ENCODE peak calls at places on chromosomes 1 and 21, in eight cellular contexts. M, E, N, K, T, F, B and D are unnamed samples.

GRCh38 chr1:203557390-203557789 is 63.4 kb downstream of the OPTC start:
- DNase-seq in M (peak), E (no peak), N (no peak), K (peak), T (peak), F (no peak), B (no peak), D (peak)

GRCh38 chr21:42658320-42659105 is 5.1 kb downstream of the PDE9A start:
- DNase-seq in M (no peak), E (peak), N (no peak), K (no peak), T (no peak), F (no peak), B (no peak), D (peak)

GRCh38 chr1:198304431-198304830 is 147.6 kb downstream of the NEK7 start:
- DNase-seq in M (no peak), E (no peak), N (no peak), K (no peak), T (no peak), F (no peak), B (no peak), D (no peak)

GRCh38 chr1:199054706-199055105 is 415.9 kb downstream of the PTPRC start:
- DNase-seq in M (no peak), E (no peak), N (no peak), K (no peak), T (no peak), F (no peak), B (no peak), D (no peak)

GRCh38 chr1:54335396-54336056 is 70.7 kb downstream of the SSBP3 start:
- DNase-seq in M (no peak), E (no peak), N (no peak), K (peak), T (peak), F (no peak), B (peak), D (no peak)

GRCh38 chr21:31416465-31416864 is 72.4 kb upstream of the TIAM1 start:
- DNase-seq in M (no peak), E (no peak), N (no peak), K (peak), T (peak), F (no peak), B (no peak), D (no peak)

GRCh38 chr1:230113605-230114241 is 46.7 kb downstream of the GALNT2 start:
- DNase-seq in M (no peak), E (no peak), N (no peak), K (peak), T (no peak), F (no peak), B (no peak), D (no peak)

GRCh38 chr21:24411429-24411828 is 1195.9 kb downstream of the MRPL39 start:
- DNase-seq in M (no peak), E (no peak), N (no peak), K (no peak), T (no peak), F (no peak), B (no peak), D (no peak)

GRCh38 chr1:118636004-118636403 is 352.1 kb downstream of the TBX15 start:
- DNase-seq in M (no peak), E (no peak), N (no peak), K (no peak), T (no peak), F (no peak), B (no peak), D (no peak)

GRCh38 chr1:62436039-62436465 is 797 bp upstream of the USP1 start:
- DNase-seq in M (no peak), E (no peak), N (peak), K (no peak), T (no peak), F (peak), B (peak), D (peak)

GRCh38 chr1:65512967-65513777 is 92.7 kb downstream of the LEPR start:
- DNase-seq in M (no peak), E (no peak), N (no peak), K (no peak), T (no peak), F (no peak), B (no peak), D (no peak)

GRCh38 chr1:36207339-36207738 is 16.9 kb upstream of the THRAP3 start:
- DNase-seq in M (peak), E (peak), N (no peak), K (peak), T (peak), F (peak), B (no peak), D (peak)

GRCh38 chr1:107683198-107683657 is 281.8 kb downstream of the VAV3 start:
- DNase-seq in M (no peak), E (no peak), N (no peak), K (no peak), T (peak), F (no peak), B (no peak), D (no peak)

GRCh38 chr1:89870998-89871397 is 50.2 kb downstream of the LRRC8D start:
- DNase-seq in M (no peak), E (no peak), N (no peak), K (no peak), T (no peak), F (no peak), B (no peak), D (no peak)

GRCh38 chr1:183881387-183882084 is 76.6 kb downstream of the RGL1 start:
- DNase-seq in M (peak), E (no peak), N (no peak), K (peak), T (peak), F (peak), B (no peak), D (peak)

GRCh38 chr1:216739771-216740170 is 16.5 kb upstream of the ESRRG start:
- DNase-seq in M (no peak), E (no peak), N (no peak), K (no peak), T (no peak), F (no peak), B (no peak), D (no peak)

GRCh38 chr1:27402349-27402754 is 9.9 kb downstream of the GPR3 start:
- DNase-seq in M (peak), E (no peak), N (no peak), K (no peak), T (peak), F (peak), B (peak), D (peak)

GRCh38 chr1:9145021-9145668 is 16.2 kb upstream of the GPR157 start:
- DNase-seq in M (no peak), E (no peak), N (no peak), K (peak), T (no peak), F (no peak), B (no peak), D (peak)

GRCh38 chr1:184861755-184862336 is 107.2 kb upstream of the EDEM3 start:
- DNase-seq in M (no peak), E (no peak), N (no peak), K (no peak), T (peak), F (no peak), B (no peak), D (no peak)

GRCh38 chr1:18927654-18928272 is 25.4 kb upstream of the ALDH4A1 start:
- DNase-seq in M (no peak), E (peak), N (no peak), K (no peak), T (no peak), F (no peak), B (peak), D (peak)

GRCh38 chr1:36222481-36223372 is 1.5 kb upstream of the THRAP3 start:
- DNase-seq in M (no peak), E (no peak), N (no peak), K (no peak), T (no peak), F (no peak), B (no peak), D (no peak)

GRCh38 chr1:17998889-17999288 is 108.7 kb upstream of the IGSF21 start:
- DNase-seq in M (no peak), E (no peak), N (no peak), K (no peak), T (no peak), F (no peak), B (peak), D (no peak)

GRCh38 chr21:37710555-37711293 is 205.5 kb downstream of the KCNJ6 start:
- DNase-seq in M (no peak), E (no peak), N (no peak), K (peak), T (no peak), F (no peak), B (no peak), D (no peak)

GRCh38 chr1:54805981-54806381 is 4.9 kb upstream of the TTC22 start:
- DNase-seq in M (no peak), E (no peak), N (no peak), K (no peak), T (no peak), F (no peak), B (no peak), D (no peak)

GRCh38 chr21:45309541-45310381 is 22.1 kb upstream of the POFUT2 start:
- DNase-seq in M (no peak), E (no peak), N (no peak), K (no peak), T (peak), F (peak), B (no peak), D (peak)

GRCh38 chr1:24875257-24875656 is 54.8 kb downstream of the RUNX3 start:
- DNase-seq in M (no peak), E (no peak), N (no peak), K (no peak), T (no peak), F (no peak), B (no peak), D (no peak)

GRCh38 chr1:245516178-245516829 is 361.5 kb downstream of the KIF26B start:
- DNase-seq in M (no peak), E (peak), N (no peak), K (no peak), T (no peak), F (no peak), B (peak), D (no peak)

GRCh38 chr1:18710002-18710401 is 79.4 kb downstream of the PAX7 start:
- DNase-seq in M (no peak), E (no peak), N (no peak), K (no peak), T (no peak), F (no peak), B (no peak), D (no peak)

GRCh38 chr1:198206292-198206691 is 49.5 kb downstream of the NEK7 start:
- DNase-seq in M (no peak), E (no peak), N (no peak), K (no peak), T (no peak), F (no peak), B (no peak), D (no peak)

GRCh38 chr21:40976198-40977114 is 129.5 kb upstream of the DSCAM start:
- DNase-seq in M (no peak), E (no peak), N (no peak), K (no peak), T (no peak), F (no peak), B (peak), D (no peak)

GRCh38 chr1:242243472-242243871 is 244.6 kb upstream of the MAP1LC3C start:
- DNase-seq in M (no peak), E (no peak), N (no peak), K (no peak), T (no peak), F (no peak), B (no peak), D (no peak)

GRCh38 chr1:244218220-244218619 is 167.1 kb downstream of the ZBTB18 start:
- DNase-seq in M (no peak), E (no peak), N (no peak), K (no peak), T (no peak), F (no peak), B (no peak), D (no peak)

GRCh38 chr1:64337476-64337875 is 132.5 kb upstream of the CACHD1 start:
- DNase-seq in M (no peak), E (no peak), N (no peak), K (no peak), T (no peak), F (no peak), B (no peak), D (no peak)

GRCh38 chr1:145849356-145850165 is 4.1 kb downstream of the NUDT17 start:
- DNase-seq in M (peak), E (no peak), N (no peak), K (peak), T (no peak), F (peak), B (no peak), D (peak)

DNA sequence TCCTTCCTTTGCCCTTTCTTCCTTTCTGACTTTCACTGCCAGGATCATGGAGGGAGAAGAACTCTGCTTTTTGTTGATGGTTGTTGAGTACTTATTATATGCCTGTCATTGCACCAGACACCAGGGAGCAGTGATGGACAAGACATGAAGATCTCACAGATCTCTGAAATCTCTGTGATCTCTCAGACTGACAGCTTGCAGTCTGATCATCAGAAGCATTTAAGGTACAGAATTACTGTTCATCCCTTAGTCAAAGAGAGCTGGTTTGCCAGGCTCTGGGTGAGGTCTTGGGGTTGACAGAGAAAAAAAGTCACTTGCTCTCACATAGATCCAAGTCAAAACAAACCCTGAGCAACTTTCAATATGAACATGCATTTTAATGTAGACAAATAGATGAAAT is 299.5 kb upstream of the FMN2 start:
- DNase-seq in M (no peak), E (no peak), N (no peak), K (no peak), T (no peak), F (no peak), B (no peak), D (no peak)
- TF ChIP-seq CTCF in M (no peak), E (no peak), N (no peak), K (no peak), T (no peak), F (no peak), B (no peak), D (no peak)

GRCh38 chr21:38795475-38795874 is 10.3 kb upstream of the ETS2 start:
- DNase-seq in M (no peak), E (no peak), N (no peak), K (no peak), T (no peak), F (no peak), B (no peak), D (peak)

GRCh38 chr21:38796426-38796825 is 9.3 kb upstream of the ETS2 start:
- DNase-seq in M (no peak), E (no peak), N (no peak), K (no peak), T (no peak), F (no peak), B (peak), D (peak)

GRCh38 chr21:38793060-38793459 is 12.7 kb upstream of the ETS2 start:
- DNase-seq in M (no peak), E (no peak), N (no peak), K (no peak), T (no peak), F (no peak), B (no peak), D (no peak)

GRCh38 chr21:38793926-38794713 is 11.6 kb upstream of the ETS2 start:
- DNase-seq in M (no peak), E (no peak), N (no peak), K (no peak), T (no peak), F (no peak), B (no peak), D (no peak)

DNA sequence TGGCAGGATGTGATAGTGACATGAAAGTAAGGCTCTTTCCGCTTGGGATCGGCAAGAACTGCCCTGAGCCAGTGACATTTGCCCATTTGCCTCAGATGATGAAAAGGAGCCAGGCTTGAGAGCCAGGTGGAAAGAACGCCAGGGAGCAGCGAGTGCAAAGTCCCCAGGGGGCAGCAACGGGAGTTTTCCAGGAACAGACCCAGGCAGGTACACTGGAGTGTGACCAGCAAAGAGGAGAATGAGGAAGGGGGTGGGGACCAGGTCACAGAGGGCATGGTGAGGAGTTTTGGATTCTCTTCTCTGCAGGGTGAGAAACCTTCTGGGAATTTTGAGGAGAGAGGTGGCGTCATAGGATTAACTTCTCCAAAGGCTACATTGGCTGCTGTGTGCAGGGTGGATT is 10.8 kb upstream of the ETS2 start:
- DNase-seq in M (no peak), E (no peak), N (no peak), K (no peak), T (peak), F (no peak), B (no peak), D (peak)
- TF ChIP-seq CTCF in M (no peak), E (no peak), N (no peak), K (no peak), T (no peak), F (no peak), B (no peak), D (no peak)

GRCh38 chr1:194159941-194160340 is 973.5 kb upstream of the B3GALT2 start:
- DNase-seq in M (no peak), E (peak), N (no peak), K (no peak), T (no peak), F (no peak), B (no peak), D (no peak)
- TF ChIP-seq CTCF in M (no peak), E (peak), N (no peak), K (peak), T (no peak), F (no peak), B (no peak), D (no peak)

DNA sequence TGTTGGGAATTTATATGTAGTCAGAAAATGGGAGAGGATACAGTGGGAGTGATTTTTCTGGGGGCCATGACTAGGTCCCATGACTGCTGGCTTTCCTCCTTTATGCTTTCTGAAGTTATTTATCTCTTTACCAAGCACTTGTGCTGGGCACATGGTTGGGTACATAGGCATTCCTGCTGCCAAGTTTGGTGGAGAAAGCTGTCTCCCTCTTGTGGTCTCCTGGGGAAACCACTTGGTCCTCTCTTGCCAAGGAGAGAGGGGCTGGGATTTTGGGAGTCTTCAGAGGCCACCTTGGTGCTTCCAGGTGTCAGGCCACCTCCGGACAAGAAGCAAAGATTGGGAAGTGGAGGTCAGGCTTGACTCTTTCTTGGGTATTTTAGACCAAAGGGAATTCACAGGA is 120.2 kb upstream of the KCNE2 start:
- DNase-seq in M (no peak), E (peak), N (no peak), K (peak), T (peak), F (peak), B (peak), D (no peak)
- TF ChIP-seq CTCF in M (peak), E (peak), N (peak), K (peak), T (peak), F (peak), B (peak), D (peak)

GRCh38 chr1:86151427-86151826 is 5.1 kb downstream of the COL24A1 start:
- DNase-seq in M (no peak), E (no peak), N (no peak), K (peak), T (no peak), F (no peak), B (no peak), D (no peak)

GRCh38 chr1:86150553-86151055 is 6.0 kb downstream of the COL24A1 start:
- DNase-seq in M (no peak), E (no peak), N (no peak), K (no peak), T (no peak), F (no peak), B (no peak), D (no peak)

GRCh38 chr1:86149591-86149990 is 7.0 kb downstream of the COL24A1 start:
- DNase-seq in M (no peak), E (no peak), N (no peak), K (no peak), T (no peak), F (no peak), B (no peak), D (no peak)

DNA sequence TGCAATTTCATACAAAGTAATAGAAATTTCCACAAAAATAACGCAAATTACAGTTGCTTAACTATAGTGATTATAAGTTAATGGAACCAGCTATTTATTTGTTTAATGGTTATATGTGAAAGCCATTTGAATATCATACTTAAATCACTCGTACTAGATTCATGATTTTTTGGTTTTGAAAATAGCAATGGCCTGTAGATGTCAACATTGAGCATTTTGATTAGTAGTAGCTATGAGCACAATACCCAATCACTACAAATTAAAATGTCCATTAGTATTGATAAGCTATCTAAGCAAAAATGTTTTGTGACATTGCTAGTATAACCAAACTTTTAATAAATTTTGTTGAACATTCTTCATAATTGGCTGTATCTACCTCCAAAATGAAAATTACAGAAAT is 10.0 kb downstream of the COL24A1 start:
- DNase-seq in M (no peak), E (no peak), N (no peak), K (no peak), T (no peak), F (no peak), B (no peak), D (no peak)
- TF ChIP-seq CTCF in M (no peak), E (peak), N (no peak), K (peak), T (no peak), F (no peak), B (no peak), D (no peak)

GRCh38 chr1:201473296-201473695 is 4.3 kb upstream of the PHLDA3 start:
- DNase-seq in M (no peak), E (no peak), N (no peak), K (no peak), T (no peak), F (no peak), B (no peak), D (no peak)

GRCh38 chr1:201479331-201479730 is 10.3 kb upstream of the PHLDA3 start:
- DNase-seq in M (no peak), E (no peak), N (no peak), K (no peak), T (no peak), F (no peak), B (no peak), D (no peak)

GRCh38 chr1:201475121-201475520 is 6.1 kb upstream of the PHLDA3 start:
- DNase-seq in M (no peak), E (no peak), N (no peak), K (no peak), T (no peak), F (no peak), B (no peak), D (no peak)

GRCh38 chr1:201475915-201476669 is 7.1 kb upstream of the PHLDA3 start:
- DNase-seq in M (no peak), E (no peak), N (no peak), K (no peak), T (no peak), F (no peak), B (no peak), D (peak)

DNA sequence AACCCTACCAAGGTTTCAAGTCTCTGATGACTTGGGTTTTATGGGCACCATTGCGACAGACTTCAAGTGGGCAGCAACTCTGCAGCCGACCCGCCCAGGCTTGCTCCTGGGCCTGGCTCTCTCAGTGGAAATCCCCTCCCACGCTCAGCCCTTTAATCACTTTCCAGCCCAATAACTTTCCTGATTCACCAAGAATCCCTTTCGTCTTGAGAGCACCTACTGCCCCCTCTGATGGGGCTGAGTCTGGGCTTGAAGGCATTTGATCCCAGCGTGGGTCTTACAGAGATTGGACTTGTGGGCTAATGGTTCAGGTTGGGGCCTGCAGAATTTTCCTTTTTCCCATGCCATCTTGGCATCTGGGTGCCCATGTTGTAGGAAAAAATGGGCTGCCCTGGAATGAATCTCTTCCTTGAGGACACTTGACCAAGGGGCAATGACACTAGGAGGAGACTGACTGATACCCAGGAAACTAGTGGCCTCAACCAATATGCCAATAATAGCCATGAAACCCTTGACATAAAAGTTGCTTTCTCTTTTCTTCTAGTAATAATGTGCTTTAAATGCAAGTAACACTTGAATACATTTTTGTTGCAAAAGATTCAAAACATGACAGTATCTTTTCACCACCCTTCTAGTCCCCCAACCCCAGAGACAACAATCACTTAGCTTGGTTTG is 7.8 kb upstream of the PHLDA3 start:
- DNase-seq in M (peak), E (no peak), N (no peak), K (peak), T (no peak), F (no peak), B (peak), D (no peak)
- TF ChIP-seq CTCF in M (no peak), E (no peak), N (no peak), K (no peak), T (no peak), F (no peak), B (no peak), D (no peak)